ENCODE peak calls at places on chromosome 2, in four cellular contexts. M is H1, E is SK-N-SH, V is HepG2. N is an unnamed sample.
A peak's percentile ranks its signal among the peaks of the same experiment; 100 is the strongest.

GRCh38 chr2:223247136-223247535 is 195.1 kb downstream of the KCNE4 start:
- DNase-seq in M (no peak), E (peak; percentile 8), V (peak; percentile 28), N (no peak)

GRCh38 chr2:171703574-171704347 is 16.5 kb downstream of the DYNC1I2 start:
- DNase-seq in V (peak; percentile 53), E (peak; percentile 40), M (no peak), N (no peak)

GRCh38 chr2:164314148-164314547 is 307.1 kb downstream of the GRB14 start:
- DNase-seq in V (no peak), E (no peak), M (no peak), N (no peak)

GRCh38 chr2:173860082-173860481 is 105.1 kb downstream of the SP3 start:
- DNase-seq in E (no peak), V (no peak), M (no peak), N (no peak)

GRCh38 chr2:160551259-160551658 is 57.7 kb upstream of the RBMS1 start:
- DNase-seq in M (no peak), E (no peak), V (no peak), N (no peak)

GRCh38 chr2:218904176-218904575 is 23.5 kb downstream of the WNT10A start:
- DNase-seq in E (no peak), M (no peak), V (no peak), N (no peak)

GRCh38 chr2:150589760-150590159 is 102.3 kb upstream of the RND3 start:
- DNase-seq in M (no peak), V (no peak), E (no peak), N (no peak)

GRCh38 chr2:38578832-38579231 is 23.9 kb downstream of the HNRNPLL start:
- DNase-seq in M (no peak), V (no peak), E (no peak), N (no peak)

GRCh38 chr2:23280401-23280800 is 104.6 kb upstream of the KLHL29 start:
- DNase-seq in M (no peak), E (no peak), V (no peak), N (no peak)

GRCh38 chr2:229927817-229928321 is 5.6 kb downstream of the FBXO36 start:
- DNase-seq in E (no peak), M (no peak), V (no peak), N (no peak)

GRCh38 chr2:231928901-231929725 is 2.9 kb upstream of the NPPC start:
- DNase-seq in E (no peak), M (peak; percentile 43), V (no peak), N (no peak)

GRCh38 chr2:27710640-27711430 is 47.1 kb downstream of the SLC4A1AP start:
- DNase-seq in V (no peak), E (no peak), M (no peak), N (no peak)

GRCh38 chr2:238558456-238559099 is 131.9 kb downstream of the ASB1 start:
- DNase-seq in V (no peak), E (no peak), M (no peak), N (no peak)
- TF ChIP-seq TCF12 in V (no peak), E (no peak), M (no peak), N (no peak)

GRCh38 chr2:235534608-235535422 is 41.0 kb downstream of the AGAP1 start:
- DNase-seq in M (no peak), V (no peak), E (no peak), N (no peak)
- TF ChIP-seq TCF12 in M (no peak), V (no peak), E (no peak), N (no peak)

DNA sequence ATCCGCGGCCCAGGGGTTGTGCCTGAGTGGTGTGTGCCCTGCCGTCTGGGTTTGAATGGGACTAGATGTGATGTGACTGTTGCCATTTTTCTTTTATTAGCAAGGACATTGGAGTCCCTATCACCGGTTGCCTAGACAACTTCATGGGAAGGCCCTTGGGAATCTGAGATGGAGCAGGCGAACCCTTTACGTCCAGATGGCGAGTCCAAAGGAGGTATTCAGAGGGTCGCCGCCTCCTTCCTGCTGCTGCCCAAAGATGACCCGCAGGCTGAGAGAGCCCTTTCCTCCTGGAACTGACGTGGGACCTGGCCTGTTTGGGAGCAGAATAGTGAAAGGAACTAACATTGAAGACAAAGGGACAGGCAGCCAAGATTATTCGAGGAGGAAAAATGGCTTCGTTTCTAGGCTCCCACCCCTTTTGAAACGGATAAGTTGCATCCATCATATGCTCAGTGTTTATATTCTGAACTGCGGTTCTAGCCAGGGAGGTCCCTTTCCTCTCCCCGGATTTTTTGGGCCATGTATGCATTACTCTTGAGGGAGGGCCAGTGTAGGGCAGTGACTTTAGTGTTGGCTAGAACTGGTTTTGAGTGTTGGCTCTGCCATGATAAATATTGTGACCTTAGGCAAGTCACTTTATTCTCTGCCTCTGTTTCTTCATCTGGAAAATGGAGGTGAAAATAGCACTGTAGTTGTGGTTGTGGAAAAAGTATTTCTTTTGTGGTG is 690 bp downstream of the CENPO start:
- DNase-seq in V (peak; percentile 39), M (no peak), E (no peak), N (no peak)
- TF ChIP-seq TCF12 in V (no peak), M (no peak), E (no peak), N (no peak)

GRCh38 chr2:121490734-121491133 is 39.9 kb upstream of the RNU4ATAC start:
- DNase-seq in V (no peak), E (no peak), M (no peak), N (no peak)

GRCh38 chr2:121486191-121486590 is 44.5 kb upstream of the RNU4ATAC start:
- DNase-seq in E (no peak), V (no peak), M (no peak), N (no peak)

GRCh38 chr2:121489944-121490585 is 40.6 kb upstream of the RNU4ATAC start:
- DNase-seq in M (no peak), E (no peak), V (no peak), N (no peak)

GRCh38 chr2:121491566-121491965 is 39.1 kb upstream of the RNU4ATAC start:
- DNase-seq in E (peak; percentile 28), M (no peak), V (no peak), N (no peak)

GRCh38 chr2:121489284-121489683 is 41.4 kb upstream of the RNU4ATAC start:
- DNase-seq in V (peak; percentile 66), E (no peak), M (no peak), N (peak; percentile 12)
- TF ChIP-seq TCF12 in V (no peak), E (no peak), M (no peak), N (no peak)

GRCh38 chr2:237060518-237061312 is 25.0 kb upstream of the COPS8 start:
- DNase-seq in M (peak; percentile 66), V (peak; percentile 62), E (peak; percentile 74), N (no peak)
- TF ChIP-seq TCF12 in M (no peak), V (no peak), E (no peak), N (no peak)

GRCh38 chr2:68931799-68932198 is 20.9 kb downstream of the GKN2 start:
- DNase-seq in V (no peak), M (no peak), E (no peak), N (no peak)

GRCh38 chr2:68934021-68934420 is 18.7 kb downstream of the GKN2 start:
- DNase-seq in V (no peak), E (no peak), M (no peak), N (no peak)

GRCh38 chr2:68935471-68935870 is 17.2 kb downstream of the GKN2 start:
- DNase-seq in M (no peak), V (no peak), E (no peak), N (no peak)

GRCh38 chr2:68931149-68931711 is 21.5 kb downstream of the GKN2 start:
- DNase-seq in M (no peak), E (no peak), V (no peak), N (no peak)

GRCh38 chr2:68932392-68932791 is 20.3 kb downstream of the GKN2 start:
- DNase-seq in E (no peak), V (no peak), M (no peak), N (no peak)
- TF ChIP-seq TCF12 in E (no peak), V (no peak), M (no peak), N (no peak)

DNA sequence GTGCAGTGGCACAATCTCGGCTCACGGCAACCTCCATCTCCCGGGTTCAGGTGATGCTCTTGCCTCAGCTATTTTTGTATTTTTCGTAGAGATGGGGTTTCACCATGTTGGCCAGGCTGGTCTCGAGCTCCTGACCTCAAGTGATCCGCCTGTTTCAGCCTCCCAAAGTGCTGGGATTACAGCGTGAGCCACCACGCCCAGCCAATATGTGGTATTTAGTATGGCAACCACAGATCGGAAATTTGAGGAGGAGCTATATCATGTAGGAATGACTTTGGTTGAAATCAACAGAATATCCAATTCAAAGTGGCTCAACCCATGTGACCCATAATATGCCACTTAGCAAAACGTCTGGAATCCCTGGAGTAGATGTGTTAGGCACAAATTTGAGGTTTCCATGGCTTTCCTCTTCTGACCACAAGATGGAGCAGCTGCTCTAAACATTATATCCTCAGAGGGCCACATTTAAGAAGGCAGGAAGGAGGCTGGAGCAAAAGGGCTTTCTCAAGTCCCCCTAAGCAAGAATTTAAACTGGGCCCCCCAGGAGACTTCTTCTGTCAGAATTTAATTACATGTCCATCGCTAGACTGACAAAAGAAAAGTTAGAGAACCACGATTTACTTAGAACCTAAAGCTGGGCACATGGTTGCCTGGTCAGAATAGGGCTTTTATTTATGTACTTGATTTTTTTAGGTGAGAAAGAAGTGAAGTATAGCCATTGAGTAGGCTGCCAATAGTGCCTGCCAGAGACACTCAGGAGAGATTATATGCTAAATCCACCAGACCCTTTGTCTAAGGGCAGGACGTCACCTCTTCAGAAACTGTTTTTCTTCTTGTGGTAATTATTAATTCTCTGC is 49.6 kb upstream of the ITSN2 start:
- DNase-seq in E (peak; percentile 83), M (no peak), V (peak; percentile 71), N (peak; percentile 31)
- TF ChIP-seq TCF12 in E (no peak), M (no peak), V (no peak), N (no peak)

GRCh38 chr2:128581849-128582244 is 263.2 kb upstream of the HS6ST1 start:
- DNase-seq in V (no peak), E (no peak), M (no peak), N (no peak)
- TF ChIP-seq TCF12 in V (no peak), E (no peak), M (no peak), N (no peak)

GRCh38 chr2:67256892-67257291 is 140.2 kb upstream of the ETAA1 start:
- DNase-seq in M (no peak), E (no peak), V (no peak), N (no peak)
- TF ChIP-seq TCF12 in M (no peak), E (peak; percentile 43), V (no peak), N (no peak)